ENCODE peak calls at places on chromosome 5, in four cellular contexts. V, Q, O and C are unnamed samples.

GRCh38 chr5:105587963-105588662 is 2025.5 kb upstream of the NUDT12 start:
- DNase-seq in V (no peak), Q (no peak), O (peak; percentile 22), C (no peak)

GRCh38 chr5:78361226-78361993 is 993 bp downstream of the SCAMP1 start:
- DNase-seq in V (no peak), Q (no peak), O (peak; percentile 16), C (no peak)

GRCh38 chr5:67283275-67283987 is 86.8 kb upstream of the CD180 start:
- DNase-seq in V (no peak), Q (no peak), O (no peak), C (no peak)

GRCh38 chr5:143208781-143209510 is 194.5 kb downstream of the NR3C1 start:
- DNase-seq in V (no peak), Q (no peak), O (peak; percentile 87), C (no peak)

GRCh38 chr5:138949988-138950387 is 74.9 kb upstream of the LRRTM2 start:
- DNase-seq in V (no peak), Q (no peak), O (no peak), C (no peak)

GRCh38 chr5:59673438-59674058 is 220.0 kb downstream of the PDE4D start:
- DNase-seq in V (no peak), Q (no peak), O (peak; percentile 53), C (no peak)

GRCh38 chr5:92518318-92518913 is 1062.6 kb downstream of the NR2F1-AS1 start:
- DNase-seq in V (peak; percentile 27), Q (no peak), O (peak; percentile 65), C (peak; percentile 21)

GRCh38 chr5:105503950-105504349 is 1941.4 kb upstream of the NUDT12 start:
- DNase-seq in V (no peak), Q (no peak), O (no peak), C (no peak)

GRCh38 chr5:55316842-55317241 is 9.1 kb downstream of the MTREX start:
- DNase-seq in V (no peak), Q (no peak), O (no peak), C (no peak)

GRCh38 chr5:176653401-176653800 is 6.1 kb downstream of the TSPAN17 start:
- DNase-seq in V (no peak), Q (no peak), O (peak; percentile 26), C (no peak)

GRCh38 chr5:163504091-163504931 is 1.1 kb upstream of the MAT2B start:
- DNase-seq in V (no peak), Q (no peak), O (peak; percentile 56), C (no peak)

GRCh38 chr5:112583166-112583565 is 154.5 kb upstream of the APC start:
- DNase-seq in V (no peak), Q (no peak), O (no peak), C (no peak)

GRCh38 chr5:130978475-130978874 is 186.6 kb downstream of the HINT1 start:
- DNase-seq in V (no peak), Q (no peak), O (no peak), C (no peak)

GRCh38 chr5:94751456-94751855 is 133.0 kb downstream of the SLF1 start:
- DNase-seq in V (no peak), Q (no peak), O (no peak), C (no peak)
- H3K4me3 ChIP-seq in V (no peak overlapping the region), Q (no peak overlapping the region), O (no peak overlapping the region), C (no peak overlapping the region)

DNA sequence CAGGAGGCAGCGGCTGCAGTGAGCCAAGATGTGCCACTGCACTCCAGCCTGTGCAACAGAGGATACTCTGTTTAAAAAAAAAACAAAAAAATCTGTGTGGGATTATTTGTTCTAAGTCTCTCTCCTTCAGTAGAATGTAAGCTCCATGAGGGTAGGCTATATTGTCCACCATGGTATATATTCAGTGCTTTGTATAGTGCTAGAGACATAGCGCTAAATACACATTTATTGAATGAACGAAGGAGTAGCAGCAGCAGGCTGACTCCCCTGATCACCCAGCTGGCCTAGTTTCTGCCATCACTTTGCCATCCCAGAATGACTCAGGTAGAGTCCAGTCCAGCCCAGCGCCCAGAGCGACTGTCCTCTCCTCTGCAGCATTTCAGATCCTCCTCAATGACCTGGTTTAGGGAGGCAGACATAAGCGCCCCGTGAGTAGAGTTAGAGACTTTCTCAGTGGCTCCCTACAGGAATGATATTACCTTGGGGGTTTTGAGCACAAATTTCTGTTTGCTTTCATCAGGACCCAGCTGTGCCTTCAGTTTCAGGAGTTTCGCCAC is 716 bp downstream of the HARS1 start:
- DNase-seq in V (no peak), Q (no peak), O (no peak), C (no peak)
- H3K4me3 ChIP-seq in V (peak overlapping the region; percentile 99), Q (peak overlapping the region; percentile 94), O (peak overlapping the region; percentile 69), C (peak overlapping the region; percentile 89)

GRCh38 chr5:169938439-169938838 is 41.9 kb downstream of the INSYN2B start:
- DNase-seq in V (no peak), Q (no peak), O (no peak), C (no peak)

GRCh38 chr5:169944115-169944514 is 36.2 kb downstream of the INSYN2B start:
- DNase-seq in V (no peak), Q (no peak), O (no peak), C (no peak)

GRCh38 chr5:169942181-169942580 is 38.1 kb downstream of the INSYN2B start:
- DNase-seq in V (no peak), Q (no peak), O (no peak), C (no peak)

GRCh38 chr5:169941542-169941941 is 38.8 kb downstream of the INSYN2B start:
- DNase-seq in V (no peak), Q (no peak), O (no peak), C (no peak)

GRCh38 chr5:169939731-169940130 is 40.6 kb downstream of the INSYN2B start:
- DNase-seq in V (no peak), Q (no peak), O (no peak), C (no peak)
- H3K4me3 ChIP-seq in V (no peak overlapping the region), Q (no peak overlapping the region), O (no peak overlapping the region), C (no peak overlapping the region)

DNA sequence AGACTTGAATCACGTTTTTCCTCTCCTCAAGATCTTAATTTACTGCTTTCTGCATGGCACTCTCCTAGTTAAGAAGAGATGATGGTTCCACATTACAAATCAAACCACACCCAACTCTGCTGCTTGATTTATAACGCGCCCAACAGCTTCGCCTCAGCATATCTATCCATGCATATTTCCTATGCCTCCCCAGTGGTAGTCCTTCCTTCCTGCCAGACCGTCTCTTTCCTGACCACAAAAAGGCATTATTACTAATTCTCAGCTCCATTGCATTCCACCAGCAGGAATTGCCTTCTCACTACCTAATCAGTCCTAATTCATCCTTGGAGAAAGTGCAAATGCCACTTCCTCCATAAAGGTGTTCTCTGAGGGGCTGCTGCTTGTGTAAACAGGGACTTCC is 95.0 kb upstream of the CAST start:
- DNase-seq in V (no peak), Q (no peak), O (peak; percentile 11), C (no peak)
- H3K4me3 ChIP-seq in V (no peak overlapping the region), Q (no peak overlapping the region), O (no peak overlapping the region), C (no peak overlapping the region)

GRCh38 chr5:120697147-120697546 is 233.0 kb downstream of the PRR16 start:
- DNase-seq in V (no peak), Q (no peak), O (no peak), C (no peak)
- H3K4me3 ChIP-seq in V (no peak overlapping the region), Q (no peak overlapping the region), O (no peak overlapping the region), C (no peak overlapping the region)

DNA sequence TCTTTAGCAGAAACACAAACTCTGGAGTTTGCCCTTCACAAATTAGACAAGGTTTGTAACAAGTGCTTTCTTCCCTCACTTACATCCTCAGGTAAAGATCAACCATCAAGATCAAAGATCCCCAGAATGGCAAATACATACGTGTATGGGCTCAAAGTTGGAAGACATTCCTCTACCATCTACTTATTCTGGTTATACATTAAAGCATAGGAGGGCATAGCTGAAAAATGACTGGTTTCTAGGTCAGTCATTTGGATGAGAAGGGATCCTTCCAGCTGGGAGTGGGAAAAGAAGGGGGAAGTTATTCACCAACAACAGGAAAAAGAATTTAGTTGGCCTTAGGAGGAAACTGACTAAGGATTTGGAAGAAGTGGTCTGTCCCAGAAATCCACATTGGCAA is 1.9 kb downstream of the DAB2 start:
- DNase-seq in V (no peak), Q (no peak), O (no peak), C (no peak)
- H3K4me3 ChIP-seq in V (peak overlapping the region; percentile 85), Q (no peak overlapping the region), O (no peak overlapping the region), C (no peak overlapping the region)

GRCh38 chr5:132099905-132100304 is 26.3 kb downstream of the CSF2 start:
- DNase-seq in V (no peak), Q (no peak), O (no peak), C (no peak)

GRCh38 chr5:132102944-132103343 is 29.4 kb downstream of the CSF2 start:
- DNase-seq in V (no peak), Q (no peak), O (peak; percentile 18), C (no peak)

GRCh38 chr5:132102101-132102701 is 28.6 kb downstream of the CSF2 start:
- DNase-seq in V (no peak), Q (no peak), O (peak; percentile 63), C (no peak)

GRCh38 chr5:132100672-132101261 is 27.2 kb downstream of the CSF2 start:
- DNase-seq in V (no peak), Q (no peak), O (peak; percentile 82), C (peak; percentile 60)

DNA sequence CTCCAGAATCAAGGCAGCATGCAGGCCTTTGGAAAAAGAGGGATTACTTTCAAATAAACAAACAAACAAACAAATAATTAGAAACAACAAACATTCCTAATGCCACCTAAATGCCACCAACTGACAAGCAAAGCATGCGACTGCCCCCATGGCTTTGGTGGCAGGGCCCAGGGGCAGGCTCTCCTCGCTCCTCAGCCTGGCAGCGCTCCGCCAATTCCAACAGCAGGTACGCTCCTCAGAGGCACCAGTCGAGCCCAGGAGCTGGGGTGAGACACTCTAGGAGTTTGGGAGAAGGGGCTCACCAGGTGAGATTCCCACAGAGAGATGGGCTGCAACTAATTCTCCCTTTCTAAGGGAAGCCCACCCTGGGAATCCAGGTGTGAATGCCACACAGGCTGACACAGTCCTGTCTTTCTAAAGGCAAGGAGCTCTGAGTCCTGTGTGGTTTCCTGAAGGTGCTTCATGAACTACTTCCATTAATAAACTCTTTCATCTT is 27.8 kb downstream of the CSF2 start:
- DNase-seq in V (no peak), Q (no peak), O (no peak), C (no peak)
- H3K4me3 ChIP-seq in V (no peak overlapping the region), Q (no peak overlapping the region), O (no peak overlapping the region), C (no peak overlapping the region)